ENCODE peak calls at places on chromosome X, in nine cellular contexts. X is AG04450, L is mucosa of descending colon, N is right cardiac atrium, H is aorta, Y is HAP-1, Z is H9, O is tibial artery, W is transverse colon. Q is an unnamed sample. For H3K9me3, the result is how much of the 10 kb centered on the place peaks cover.

GRCh38 chrX:39633293-39633692 is 464.5 kb downstream of the BCOR start:
- DNase-seq in H (no peak), L (no peak), Y (no peak), O (no peak), N (no peak), W (no peak), X (no peak), Z (no peak), Q (no peak)

GRCh38 chrX:119686087-119686639 is 6.8 kb downstream of the SEPTIN6 start:
- DNase-seq in H (no peak), X (no peak), O (no peak), Z (no peak), L (no peak), N (no peak), Y (peak), W (peak), Q (no peak)

GRCh38 chrX:39813631-39814246 is 284.0 kb downstream of the BCOR start:
- DNase-seq in W (peak), Z (no peak), H (peak), N (peak), O (peak), L (peak), X (no peak), Y (no peak), Q (no peak)

GRCh38 chrX:72094894-72095293 is 36.8 kb downstream of the RTL5 start:
- DNase-seq in W (peak), Z (no peak), Y (peak), O (no peak), H (no peak), N (peak), L (no peak), X (no peak), Q (peak)

GRCh38 chrX:308821-309520 is 9.6 kb downstream of the GTPBP6 start:
- DNase-seq in L (peak), X (no peak), H (peak), Y (no peak), W (no peak), Z (no peak), N (no peak), O (peak), Q (no peak)

GRCh38 chrX:25039036-25039435 is 23.3 kb upstream of the ARX start:
- DNase-seq in N (no peak), L (no peak), O (no peak), H (no peak), Y (no peak), Z (no peak), W (no peak), X (no peak), Q (no peak)

GRCh38 chrX:103584606-103585005 is 709 bp upstream of the TCEAL4 start:
- DNase-seq in O (no peak), Z (no peak), Y (peak), H (no peak), L (no peak), W (no peak), X (no peak), N (no peak), Q (no peak)

GRCh38 chrX:56233682-56234081 is 1.5 kb downstream of the KLF8 start:
- DNase-seq in L (peak), Z (peak), Y (no peak), W (peak), H (peak), N (peak), X (no peak), O (peak), Q (peak)

GRCh38 chrX:70592091-70592490 is 147.5 kb downstream of the DLG3 start:
- DNase-seq in L (no peak), W (no peak), X (peak), Y (no peak), Z (no peak), O (no peak), N (no peak), H (no peak), Q (no peak)

GRCh38 chrX:134388161-134389109 is 71.5 kb upstream of the HPRT1 start:
- DNase-seq in W (no peak), H (no peak), N (no peak), Y (no peak), Z (no peak), X (no peak), O (no peak), L (no peak), Q (no peak)

GRCh38 chrX:127457161-127457560 is 595.0 kb downstream of the ACTRT1 start:
- DNase-seq in O (no peak), X (no peak), Y (no peak), Z (no peak), L (no peak), H (no peak), W (no peak), N (no peak), Q (no peak)

GRCh38 chrX:123093792-123094191 is 90.3 kb upstream of the GRIA3 start:
- DNase-seq in O (no peak), H (no peak), Z (no peak), Y (no peak), W (no peak), L (no peak), X (no peak), N (no peak), Q (no peak)

GRCh38 chrX:39677987-39678840 is 419.5 kb downstream of the BCOR start:
- DNase-seq in W (no peak), Y (no peak), L (no peak), X (no peak), N (peak), H (no peak), O (no peak), Z (no peak), Q (no peak)

GRCh38 chrX:107204063-107204605 is 2.1 kb downstream of the NUP62CL start:
- DNase-seq in L (peak), X (no peak), H (no peak), Z (no peak), O (no peak), N (no peak), W (peak), Y (peak), Q (no peak)

GRCh38 chrX:19852014-19853005 is 35.1 kb downstream of the SH3KBP1 start:
- DNase-seq in X (peak), Y (no peak), Z (no peak), N (peak), O (no peak), W (no peak), L (no peak), H (no peak), Q (no peak)

GRCh38 chrX:98956014-98956413 is 1454.1 kb downstream of the PCDH19 start:
- DNase-seq in Z (peak), O (no peak), W (no peak), H (no peak), X (no peak), Y (peak), L (no peak), N (no peak), Q (no peak)

GRCh38 chrX:9494806-9495205 is 29.9 kb downstream of the TBL1X start:
- DNase-seq in X (no peak), N (no peak), H (no peak), L (no peak), W (no peak), Z (no peak), O (no peak), Y (no peak), Q (no peak)

GRCh38 chrX:153063315-153063714 is 7.0 kb downstream of the PNMA3 start:
- DNase-seq in X (no peak), L (no peak), N (no peak), O (no peak), H (no peak), Z (no peak), W (no peak), Y (no peak), Q (no peak)

GRCh38 chrX:100615015-100615414 is 21.6 kb downstream of the TSPAN6 start:
- DNase-seq in H (no peak), X (peak), L (no peak), O (no peak), Z (peak), Y (peak), N (no peak), W (peak), Q (peak)

GRCh38 chrX:68508799-68509198 is 9.9 kb downstream of the YIPF6 start:
- DNase-seq in Z (no peak), L (no peak), Y (no peak), X (no peak), O (no peak), N (no peak), H (no peak), W (no peak), Q (peak)

GRCh38 chrX:151725338-151725614 is 9.3 kb upstream of the CNGA2 start:
- DNase-seq in H (peak), Z (no peak), Y (no peak), N (no peak), W (no peak), O (no peak), L (no peak), X (no peak), Q (no peak)

GRCh38 chrX:71910526-71911022 is at the start of gene NHSL2:
- DNase-seq in N (peak), W (no peak), Y (peak), L (peak), Z (peak), H (peak), X (no peak), O (peak), Q (no peak)

GRCh38 chrX:150508461-150509367 is 59.7 kb upstream of the MTM1 start:
- DNase-seq in L (peak), Z (peak), X (no peak), N (peak), Y (no peak), O (peak), H (peak), W (peak), Q (no peak)

GRCh38 chrX:18755651-18756050 is 48.2 kb downstream of the PPEF1 start:
- DNase-seq in W (no peak), O (no peak), X (no peak), N (no peak), Y (no peak), Z (no peak), H (no peak), L (no peak), Q (no peak)

GRCh38 chrX:1581132-1581531 is 10.3 kb upstream of the AKAP17A start:
- DNase-seq in Z (peak), N (no peak), L (no peak), W (peak), H (no peak), X (no peak), O (no peak), Y (peak), Q (peak)

GRCh38 chrX:10833299-10834169 is 213.1 kb upstream of the MID1 start:
- DNase-seq in N (peak), O (peak), X (no peak), Z (peak), H (peak), L (peak), W (peak), Y (peak), Q (no peak)

GRCh38 chrX:30302957-30303356 is 6.2 kb downstream of the NR0B1 start:
- DNase-seq in W (no peak), Y (no peak), N (peak), Z (no peak), L (no peak), X (no peak), H (peak), O (no peak), Q (no peak)

GRCh38 chrX:150731795-150732194 is 38.6 kb downstream of the MTMR1 start:
- DNase-seq in Y (no peak), L (no peak), Z (no peak), X (peak), N (peak), O (no peak), W (no peak), H (no peak), Q (no peak)

GRCh38 chrX:70166601-70167590 is 10.4 kb upstream of the DGAT2L6 start:
- DNase-seq in Z (no peak), H (no peak), L (no peak), O (no peak), W (no peak), Y (peak), N (no peak), X (peak), Q (no peak)

GRCh38 chrX:38986586-38986985 is 185.3 kb downstream of the MID1IP1 start:
- DNase-seq in O (no peak), L (no peak), Y (no peak), H (no peak), N (no peak), Z (peak), W (no peak), X (no peak), Q (no peak)

GRCh38 chrX:107747596-107748161 is 27.9 kb downstream of the TSC22D3 start:
- DNase-seq in W (peak), Y (no peak), L (no peak), X (no peak), H (peak), Z (no peak), N (no peak), O (peak), Q (no peak)

GRCh38 chrX:11267311-11267910 is 25.8 kb upstream of the AMELX start:
- DNase-seq in L (no peak), W (no peak), N (no peak), Y (no peak), X (no peak), O (no peak), Z (no peak), H (no peak), Q (no peak)

GRCh38 chrX:15749642-15750610 is 11.9 kb downstream of the CA5B start:
- DNase-seq in Z (no peak), L (no peak), O (peak), H (no peak), N (peak), X (no peak), Y (no peak), W (peak), Q (peak)

GRCh38 chrX:48468247-48468671 is 1.8 kb downstream of the SLC38A5 start:
- DNase-seq in Y (peak), L (peak), X (no peak), Z (no peak), H (no peak), W (peak), N (peak), O (no peak), Q (no peak)

GRCh38 chrX:132292753-132293152 is 73.5 kb upstream of the RAP2C start:
- DNase-seq in W (peak), Z (peak), O (no peak), L (no peak), Y (peak), N (no peak), X (peak), H (no peak), Q (peak)

GRCh38 chrX:129724767-129725166 is 14.0 kb upstream of the XPNPEP2 start:
- DNase-seq in Z (no peak), H (no peak), L (no peak), Y (no peak), X (no peak), N (no peak), O (no peak), W (no peak), Q (no peak)

GRCh38 chrX:115625577-115626301 is 64.8 kb downstream of the PLS3 start:
- DNase-seq in L (no peak), Y (no peak), H (no peak), Z (no peak), N (no peak), W (no peak), O (no peak), X (no peak), Q (no peak)

GRCh38 chrX:38154340-38154739 is 66.3 kb downstream of the SRPX start:
- DNase-seq in N (no peak), H (no peak), O (no peak), W (no peak), L (peak), Y (no peak), Z (no peak), X (no peak), Q (no peak)

GRCh38 chrX:10190367-10190766 is 33.6 kb downstream of the CLCN4 start:
- DNase-seq in X (peak), N (no peak), L (no peak), W (peak), O (peak), Z (no peak), Y (peak), H (no peak), Q (no peak)

GRCh38 chrX:63913719-63914118 is 128.7 kb upstream of the ARHGEF9 start:
- DNase-seq in H (no peak), W (no peak), Z (no peak), Y (no peak), L (no peak), X (no peak), O (no peak), N (no peak), Q (no peak)

GRCh38 chrX:63918611-63919010 is 133.6 kb upstream of the ARHGEF9 start:
- DNase-seq in X (no peak), N (no peak), Y (peak), Z (no peak), L (no peak), W (no peak), H (no peak), O (no peak), Q (no peak)

GRCh38 chrX:63920875-63921274 is 135.9 kb upstream of the ARHGEF9 start:
- DNase-seq in O (no peak), N (no peak), W (no peak), Y (no peak), L (no peak), H (no peak), Z (no peak), X (no peak), Q (no peak)

GRCh38 chrX:63919081-63919480 is 134.1 kb upstream of the ARHGEF9 start:
- DNase-seq in O (no peak), Y (no peak), N (no peak), Z (no peak), L (no peak), H (no peak), W (no peak), X (no peak), Q (no peak)

GRCh38 chrX:63917296-63917695 is 132.3 kb upstream of the ARHGEF9 start:
- DNase-seq in H (no peak), Z (no peak), L (no peak), N (no peak), Y (no peak), X (no peak), W (no peak), O (no peak), Q (no peak)
- H3K9me3 ChIP-seq in H (under half), Z (half or more), L (under half), N (under half), Y (under half), X (under half), W (under half), O (under half), Q (under half)

GRCh38 chrX:45191820-45192409 is 8.8 kb downstream of the DIPK2B start:
- DNase-seq in W (no peak), Y (no peak), H (no peak), O (no peak), N (no peak), Z (no peak), L (no peak), X (no peak), Q (no peak)

GRCh38 chrX:45184211-45184610 is 16.5 kb downstream of the DIPK2B start:
- DNase-seq in O (no peak), W (no peak), N (no peak), X (no peak), Z (no peak), Y (no peak), L (no peak), H (no peak), Q (no peak)

GRCh38 chrX:45191383-45191782 is 9.3 kb downstream of the DIPK2B start:
- DNase-seq in W (no peak), Z (no peak), Y (no peak), X (no peak), L (no peak), H (no peak), O (no peak), N (no peak), Q (no peak)

GRCh38 chrX:45186643-45187026 is 14.0 kb downstream of the DIPK2B start:
- DNase-seq in L (no peak), O (no peak), N (no peak), Y (no peak), Z (no peak), X (no peak), W (no peak), H (no peak), Q (no peak)

GRCh38 chrX:45187731-45188130 is 12.9 kb downstream of the DIPK2B start:
- DNase-seq in Z (no peak), L (no peak), H (no peak), Y (no peak), X (no peak), O (no peak), N (no peak), W (no peak), Q (no peak)
- H3K9me3 ChIP-seq in Z (under half), L (under half), H (under half), Y (under half), X (under half), O (under half), N (under half), W (under half), Q (under half)

DNA sequence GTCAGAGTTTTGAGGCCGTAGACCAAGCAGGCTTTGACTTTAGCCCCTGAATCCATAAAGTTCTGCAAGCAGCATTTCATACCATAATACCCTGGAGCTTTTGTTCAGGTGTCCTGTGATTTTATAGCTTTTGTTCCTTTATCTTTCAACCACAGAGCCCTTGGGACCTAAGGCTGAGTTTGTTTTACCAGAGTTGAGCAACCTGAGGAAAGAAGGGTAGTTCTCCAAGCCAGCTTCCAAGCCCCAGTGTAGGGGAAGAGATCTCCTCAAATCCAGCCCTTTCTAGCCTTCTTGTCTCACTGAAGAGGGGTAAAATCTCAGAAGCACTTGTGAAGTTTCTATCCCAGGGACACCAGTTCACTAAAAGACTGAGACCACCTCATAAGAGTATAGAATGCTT is 35.1 kb downstream of the MAGED2 start:
- DNase-seq in Y (no peak), X (no peak), N (no peak), W (no peak), O (no peak), Z (no peak), L (no peak), H (no peak), Q (no peak)
- H3K9me3 ChIP-seq in Y (under half), X (under half), N (under half), W (under half), O (under half), Z (under half), L (under half), H (under half), Q (under half)

DNA sequence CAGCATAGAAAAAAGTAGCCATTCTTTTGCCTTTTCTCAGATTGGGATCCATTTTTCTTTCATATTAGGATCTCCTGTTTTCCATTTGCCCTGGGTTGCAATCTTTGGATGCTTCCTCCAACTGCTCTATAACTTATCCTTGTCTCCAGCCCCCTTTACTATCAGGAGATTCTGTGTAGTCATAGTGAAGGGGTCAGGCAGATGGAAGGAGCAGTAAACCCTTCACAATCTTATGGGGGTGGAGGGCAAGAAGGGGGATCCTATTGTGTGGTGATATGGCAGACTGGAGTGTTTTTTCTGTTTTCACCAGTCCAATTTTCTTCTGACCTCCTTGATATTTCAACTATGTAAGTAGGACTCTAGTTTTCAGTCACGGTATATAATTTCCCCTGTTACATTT is 1.7 kb upstream of the SMIM9 start:
- DNase-seq in X (no peak), Z (no peak), N (no peak), W (no peak), Y (no peak), H (no peak), L (no peak), O (no peak), Q (no peak)
- H3K9me3 ChIP-seq in X (under half), Z (under half), N (under half), W (under half), Y (under half), H (under half), L (under half), O (under half), Q (under half)

DNA sequence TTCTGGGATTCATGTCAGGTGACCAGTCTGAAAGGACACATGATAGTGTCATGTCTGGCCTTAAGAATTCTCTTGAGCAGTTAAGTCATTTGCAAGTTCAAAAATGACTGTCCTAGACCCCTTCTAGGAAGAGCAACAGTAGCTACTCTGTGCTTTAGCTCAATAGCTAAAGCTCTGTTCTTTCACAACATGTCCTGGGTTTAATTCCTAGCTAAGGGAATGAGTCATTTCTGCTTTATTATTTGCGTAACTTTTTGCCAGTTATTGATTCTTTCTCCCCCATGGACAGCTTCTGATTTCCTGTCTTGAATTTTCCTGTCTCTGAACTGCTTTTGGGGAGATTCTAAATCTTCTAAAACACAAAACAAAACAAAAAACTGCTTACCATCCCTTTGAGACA is 1055.8 kb upstream of the DIAPH2 start:
- DNase-seq in N (no peak), H (no peak), X (no peak), Z (no peak), W (no peak), L (no peak), O (no peak), Y (no peak), Q (no peak)
- H3K9me3 ChIP-seq in N (under half), H (under half), X (under half), Z (under half), W (under half), L (under half), O (under half), Y (under half), Q (under half)